ENCODE peak calls at places on chromosomes 7 and 10, in eight cellular contexts. N is small intestine; A is heart right ventricle; T is body of pancreas; V is left lung; Q is uterus; Y is CD4-positive, CD25-positive, alpha-beta regulatory T cell; L is CD8-positive, alpha-beta T cell. Z is an unnamed sample. For H3K4me1 and H3K27me3, the result is how much of the 10 kb centered on the place peaks cover.

GRCh38 chr7:602341-603141 is 82.9 kb upstream of the PDGFA start:
- DNase-seq in Q (no peak), T (no peak), Y (peak), A (no peak), L (no peak), N (peak), V (peak), Z (no peak)

GRCh38 chr10:117138838-117139580 is 939 bp upstream of the VAX1 start:
- DNase-seq in T (no peak), A (no peak), L (no peak), V (no peak), N (no peak), Q (no peak), Y (no peak), Z (no peak)

GRCh38 chr7:42198296-42198695 is 38.7 kb downstream of the GLI3 start:
- DNase-seq in N (no peak), T (no peak), Y (no peak), Q (peak), A (no peak), V (no peak), L (no peak), Z (no peak)

GRCh38 chr10:127986543-127987466 is 79.9 kb downstream of the PTPRE start:
- DNase-seq in L (no peak), Y (no peak), V (peak), A (no peak), T (no peak), Q (no peak), N (no peak), Z (no peak)

GRCh38 chr7:47032171-47032915 is 549.6 kb downstream of the TNS3 start:
- DNase-seq in L (no peak), N (no peak), Y (no peak), T (no peak), A (no peak), Q (peak), V (no peak), Z (no peak)

GRCh38 chr10:17742918-17743317 is 9.1 kb upstream of the TMEM236 start:
- DNase-seq in A (peak), L (peak), T (peak), Y (peak), N (no peak), V (peak), Q (peak), Z (peak)

GRCh38 chr7:138245216-138245615 is 169.0 kb downstream of the AKR1D1 start:
- DNase-seq in V (no peak), L (no peak), Q (no peak), N (no peak), Y (no peak), A (no peak), T (no peak), Z (no peak)

GRCh38 chr10:69714572-69714971 is 84.5 kb downstream of the FAM241B start:
- DNase-seq in L (no peak), V (no peak), Q (no peak), Y (no peak), N (no peak), T (no peak), A (no peak), Z (no peak)

GRCh38 chr7:105808703-105809590 is 67.5 kb downstream of the ATXN7L1 start:
- DNase-seq in V (peak), N (peak), Q (no peak), A (no peak), L (peak), T (no peak), Y (peak), Z (peak)

GRCh38 chr7:149194799-149195179 is 557 bp upstream of the ZNF282 start:
- DNase-seq in Q (no peak), L (no peak), Y (no peak), N (no peak), A (no peak), T (no peak), V (no peak), Z (no peak)

GRCh38 chr7:27191716-27192545 is 6.9 kb upstream of the HOXA11 start:
- DNase-seq in A (no peak), T (peak), V (peak), Y (no peak), Q (peak), L (no peak), N (no peak), Z (peak)

DNA sequence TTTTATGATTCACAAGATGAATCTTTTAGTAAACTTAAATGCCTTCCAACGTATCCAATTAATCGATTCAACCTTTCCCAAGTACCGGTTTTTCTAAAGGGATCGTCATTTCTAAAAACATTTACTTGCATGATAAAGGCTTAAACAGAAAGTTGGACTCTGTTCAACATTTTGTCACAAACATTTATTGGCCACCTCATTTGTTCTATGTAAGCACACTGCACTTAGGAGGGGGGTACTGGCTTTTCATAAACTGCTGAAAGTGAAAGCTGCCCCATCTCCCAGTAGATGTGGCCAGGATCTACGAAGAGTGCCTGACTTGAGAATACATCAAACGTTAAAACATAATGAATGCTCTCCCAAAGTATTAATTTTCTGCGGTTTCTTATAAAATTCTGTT is 37.3 kb upstream of the LAMB4 start:
- DNase-seq in V (no peak), Q (no peak), Y (no peak), A (no peak), N (peak), T (no peak), L (no peak), Z (no peak)
- H3K4me3 ChIP-seq in V (no peak), Q (no peak), Y (no peak), A (no peak), N (no peak), T (no peak), L (no peak), Z (no peak)

DNA sequence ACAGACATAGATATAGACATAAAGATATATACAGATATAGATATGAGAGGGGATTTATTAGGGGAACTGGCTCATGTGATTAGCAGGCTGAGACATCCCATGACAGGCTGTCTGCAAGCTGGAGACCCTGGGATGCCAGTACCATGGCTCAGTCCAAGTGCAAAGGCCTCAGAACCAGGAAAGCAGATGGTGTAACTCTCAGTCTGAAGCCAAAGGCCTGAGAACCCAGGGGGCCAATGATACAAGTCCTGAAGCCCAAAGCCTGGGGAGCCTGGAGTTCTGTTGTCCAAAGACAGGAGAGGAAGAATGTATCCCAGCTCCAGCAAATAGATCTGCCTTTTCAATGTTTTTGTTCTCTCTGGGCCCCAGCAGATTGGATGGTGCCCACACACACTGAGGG is 5.5 kb downstream of the NCOA4 start:
- DNase-seq in V (no peak), L (no peak), A (no peak), Q (no peak), T (no peak), Y (no peak), N (no peak), Z (no peak)
- H3K4me1 ChIP-seq in V (under half), L (half or more), A (under half), Q (under half), T (half or more), Y (half or more), N (under half), Z (half or more)

DNA sequence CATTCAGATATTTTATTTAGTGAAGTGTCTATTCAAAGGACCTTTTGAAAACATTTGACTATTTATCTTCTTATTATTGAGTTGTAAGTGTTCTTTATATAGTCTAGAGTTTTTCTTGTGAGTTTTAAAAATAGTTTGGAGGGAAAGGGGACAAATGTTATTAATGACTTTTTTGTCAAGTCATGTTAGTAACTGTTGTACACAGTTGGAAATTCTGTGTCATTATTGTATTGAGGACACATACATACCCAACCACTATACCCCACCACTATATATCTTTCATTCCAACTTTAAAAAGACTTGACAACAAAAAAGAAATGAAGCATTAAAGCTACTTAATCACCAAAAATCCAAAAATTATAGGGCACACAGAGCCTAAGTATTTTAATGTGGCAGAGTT is 53.2 kb upstream of the OIT3 start:
- DNase-seq in V (no peak), Y (no peak), N (no peak), Q (no peak), T (no peak), A (no peak), L (no peak), Z (no peak)
- H3K27me3 ChIP-seq in V (under half), Y (under half), N (under half), Q (under half), T (under half), A (under half), L (under half), Z (under half)

GRCh38 chr7:128833939-128834310 is 3.7 kb downstream of the FLNC start:
- DNase-seq in T (no peak), L (no peak), Y (no peak), V (no peak), A (no peak), Q (no peak), N (no peak), Z (no peak)
- H3K4me3 ChIP-seq in T (no peak), L (no peak), Y (no peak), V (no peak), A (no peak), Q (no peak), N (no peak), Z (no peak)

GRCh38 chr10:124632064-124632531 is 112.1 kb downstream of the FAM53B start:
- DNase-seq in T (peak), Q (peak), L (no peak), Y (no peak), V (peak), N (no peak), A (peak), Z (no peak)
- H3K4me1 ChIP-seq in T (under half), Q (under half), L (half or more), Y (under half), V (under half), N (under half), A (under half), Z (under half)

DNA sequence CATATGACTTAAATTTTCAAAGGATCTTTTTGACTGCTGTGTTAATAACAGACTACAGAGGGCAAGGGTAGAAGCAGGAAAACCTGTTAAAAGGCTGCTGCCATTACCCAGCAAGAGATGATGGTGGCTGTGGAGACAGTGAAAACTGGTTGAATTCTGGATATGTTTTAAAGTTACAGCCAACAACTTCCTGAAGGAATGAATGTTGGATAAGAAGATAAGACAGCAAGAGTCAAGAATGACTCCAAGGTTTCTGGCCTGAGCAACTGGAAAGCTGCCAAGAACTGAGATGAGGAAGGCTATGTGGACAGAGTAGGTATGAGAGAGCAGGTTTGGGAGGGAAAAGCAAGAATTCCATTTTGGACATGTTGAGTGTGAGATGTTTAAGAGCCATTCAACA is 19.1 kb downstream of the CNOT4 start:
- DNase-seq in T (peak), Q (no peak), V (no peak), Y (no peak), N (peak), L (no peak), A (no peak), Z (no peak)
- H3K27me3 ChIP-seq in T (under half), Q (under half), V (under half), Y (under half), N (under half), L (under half), A (under half), Z (under half)

GRCh38 chr7:28272461-28272877 is 91.9 kb upstream of the JAZF1 start:
- DNase-seq in Q (peak), A (peak), L (no peak), T (peak), Y (no peak), V (peak), N (peak), Z (no peak)

GRCh38 chr7:28269700-28270361 is 89.2 kb upstream of the JAZF1 start:
- DNase-seq in T (no peak), A (no peak), Q (no peak), V (no peak), L (no peak), N (no peak), Y (no peak), Z (no peak)

GRCh38 chr7:28267012-28267411 is 86.4 kb upstream of the JAZF1 start:
- DNase-seq in Y (no peak), N (no peak), T (no peak), L (no peak), V (no peak), A (no peak), Q (no peak), Z (no peak)

GRCh38 chr7:28266377-28266776 is 85.8 kb upstream of the JAZF1 start:
- DNase-seq in Q (no peak), A (no peak), N (no peak), Y (no peak), V (no peak), T (no peak), L (no peak), Z (no peak)

GRCh38 chr7:28270536-28270935 is 89.9 kb upstream of the JAZF1 start:
- DNase-seq in A (no peak), V (no peak), Q (no peak), L (no peak), N (no peak), T (no peak), Y (no peak), Z (no peak)
- H3K4me3 ChIP-seq in A (no peak), V (no peak), Q (no peak), L (no peak), N (no peak), T (no peak), Y (no peak), Z (no peak)

GRCh38 chr10:3277566-3277965 is 105.0 kb upstream of the PITRM1 start:
- DNase-seq in V (no peak), Y (no peak), L (no peak), Q (no peak), N (no peak), T (no peak), A (no peak), Z (no peak)
- H3K4me1 ChIP-seq in V (under half), Y (under half), L (under half), Q (under half), N (under half), T (under half), A (under half), Z (under half)